ENCODE peak calls at places on chromosomes 1 and 21, in seven cellular contexts. V is colonic mucosa, Z is brain microvascular endothelial cell, A is MM.1S, B is sigmoid colon, D is ovary, R is tibial artery. M is an unnamed sample.

GRCh38 chr1:15559189-15559815 is 25.5 kb downstream of the AGMAT start:
- DNase-seq in B (no peak), D (no peak), R (no peak), A (no peak), Z (no peak), V (peak; percentile 57), M (no peak)

GRCh38 chr1:22383526-22384291 is 67.9 kb upstream of the ZBTB40 start:
- DNase-seq in R (no peak), Z (no peak), A (no peak), B (no peak), D (no peak), V (no peak), M (no peak)

GRCh38 chr1:9315411-9316079 is 22.9 kb downstream of the SPSB1 start:
- DNase-seq in V (no peak), R (peak; percentile 82), Z (peak; percentile 65), D (peak; percentile 64), A (peak; percentile 52), B (no peak), M (no peak)

GRCh38 chr1:30514945-30515344 is 208.4 kb downstream of the MATN1 start:
- DNase-seq in V (no peak), B (no peak), A (no peak), R (peak; percentile 48), D (no peak), Z (no peak), M (peak; percentile 61)

GRCh38 chr1:247491328-247491727 is 33.4 kb upstream of the OR2B11 start:
- DNase-seq in D (no peak), B (no peak), V (no peak), R (no peak), Z (no peak), A (no peak), M (no peak)

GRCh38 chr1:156124557-156125483 is 10.3 kb downstream of the LMNA start:
- DNase-seq in R (peak; percentile 84), D (no peak), B (no peak), V (peak; percentile 89), A (no peak), Z (no peak), M (no peak)

GRCh38 chr1:100400332-100400933 is 48.1 kb downstream of the CDC14A start:
- DNase-seq in A (peak; percentile 45), B (no peak), D (no peak), Z (no peak), V (peak; percentile 52), R (no peak), M (no peak)

GRCh38 chr1:91567583-91567982 is 66.9 kb downstream of the CDC7 start:
- DNase-seq in Z (no peak), R (no peak), B (no peak), A (no peak), V (no peak), D (no peak), M (no peak)

GRCh38 chr1:15741183-15741850 is 982 bp upstream of the TMEM82 start:
- DNase-seq in Z (peak; percentile 47), B (peak; percentile 91), R (peak; percentile 88), V (peak; percentile 93), A (peak; percentile 72), D (peak; percentile 86), M (peak; percentile 85)

GRCh38 chr1:51218570-51218969 is 17.5 kb upstream of the RNF11 start:
- DNase-seq in V (no peak), Z (no peak), D (no peak), B (no peak), R (no peak), A (no peak), M (no peak)

GRCh38 chr1:112298558-112298957 is 97.5 kb upstream of the CTTNBP2NL start:
- DNase-seq in V (peak; percentile 58), R (no peak), A (peak; percentile 25), D (no peak), B (no peak), Z (peak; percentile 53), M (no peak)

GRCh38 chr1:15214507-15214906 is 32.5 kb upstream of the FHAD1 start:
- DNase-seq in A (no peak), D (peak; percentile 83), Z (peak; percentile 70), B (peak; percentile 93), V (no peak), R (peak; percentile 72), M (no peak)

GRCh38 chr1:6373961-6374720 is 19.4 kb downstream of the ACOT7 start:
- DNase-seq in B (no peak), R (no peak), Z (no peak), V (peak; percentile 53), D (no peak), A (no peak), M (no peak)

GRCh38 chr1:233233508-233234040 is 62.0 kb downstream of the PCNX2 start:
- DNase-seq in Z (no peak), D (no peak), A (no peak), B (no peak), R (no peak), V (no peak), M (no peak)

GRCh38 chr21:44726803-44727202 is 15.4 kb upstream of the TSPEAR start:
- DNase-seq in Z (no peak), V (no peak), B (peak; percentile 53), R (no peak), D (no peak), A (no peak), M (no peak)

GRCh38 chr1:151135433-151136385 is 10.7 kb downstream of the SEMA6C start:
- DNase-seq in V (no peak), A (peak; percentile 66), Z (no peak), B (no peak), R (peak; percentile 31), D (no peak), M (no peak)

GRCh38 chr1:18960409-18960808 is 3.9 kb upstream of the IFFO2 start:
- DNase-seq in R (peak; percentile 20), V (no peak), Z (no peak), A (no peak), D (peak; percentile 3), B (peak; percentile 36), M (no peak)

GRCh38 chr1:41440321-41441090 is 44.0 kb downstream of the EDN2 start:
- DNase-seq in R (no peak), Z (no peak), D (no peak), A (no peak), V (no peak), B (no peak), M (no peak)

GRCh38 chr1:210251680-210252490 is 19.3 kb downstream of the SERTAD4 start:
- DNase-seq in D (no peak), Z (no peak), R (no peak), V (peak; percentile 53), A (no peak), B (no peak), M (no peak)

GRCh38 chr1:11759791-11760190 is 2.2 kb upstream of the C1orf167 start:
- DNase-seq in R (no peak), D (no peak), B (no peak), Z (no peak), A (no peak), V (no peak), M (no peak)

GRCh38 chr1:818611-819291 is 105.0 kb upstream of the SAMD11 start:
- DNase-seq in V (no peak), A (no peak), D (no peak), B (peak; percentile 67), Z (no peak), R (no peak), M (no peak)

GRCh38 chr21:33395866-33396265 is 7.3 kb upstream of the IFNGR2 start:
- DNase-seq in A (no peak), D (no peak), Z (no peak), R (no peak), B (no peak), V (no peak), M (no peak)

GRCh38 chr1:118842462-118843201 is 145.5 kb downstream of the TBX15 start:
- DNase-seq in R (no peak), D (no peak), V (peak; percentile 19), Z (no peak), A (no peak), B (no peak), M (no peak)

GRCh38 chr1:64435000-64435399 is 34.9 kb upstream of the CACHD1 start:
- DNase-seq in R (no peak), A (no peak), Z (no peak), V (no peak), D (no peak), B (no peak), M (no peak)

GRCh38 chr1:64437453-64437852 is 32.5 kb upstream of the CACHD1 start:
- DNase-seq in Z (no peak), B (no peak), V (no peak), R (no peak), A (no peak), D (no peak), M (no peak)

DNA sequence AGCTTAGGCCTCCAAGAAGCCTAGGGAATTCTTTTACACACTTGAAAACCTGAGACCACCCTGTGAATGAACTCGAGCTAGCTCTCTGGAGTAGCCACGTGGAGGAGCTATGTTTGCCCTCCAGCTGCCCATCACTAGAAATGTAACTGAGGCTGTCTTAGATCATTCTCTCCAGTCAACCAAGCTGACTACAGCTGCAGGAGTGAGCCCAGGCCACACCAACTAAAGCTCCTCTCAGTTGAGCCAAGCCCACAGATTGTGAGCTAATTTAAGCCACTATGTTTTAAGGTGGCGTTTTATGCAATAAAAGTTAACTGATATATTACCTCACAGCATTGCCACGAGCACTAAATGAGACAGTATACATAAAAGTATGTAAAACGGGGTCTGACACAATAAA is 29.5 kb upstream of the CACHD1 start:
- DNase-seq in A (no peak), B (no peak), V (no peak), D (no peak), Z (no peak), R (no peak), M (no peak)
- TF ChIP-seq CTCF in A (no peak), B (no peak), V (no peak), D (no peak), Z (no peak), R (no peak), M (no peak)

GRCh38 chr1:28519946-28520725 is 14.3 kb downstream of the RCC1 start:
- DNase-seq in B (no peak), D (no peak), V (no peak), R (no peak), Z (no peak), A (no peak), M (no peak)

GRCh38 chr1:28518745-28519341 is 13.0 kb downstream of the RCC1 start:
- DNase-seq in B (peak; percentile 68), D (no peak), Z (no peak), V (peak; percentile 45), R (no peak), A (peak; percentile 59), M (no peak)

GRCh38 chr1:28516518-28516956 is 10.7 kb downstream of the RCC1 start:
- DNase-seq in V (no peak), A (no peak), D (no peak), Z (no peak), B (no peak), R (no peak), M (no peak)

GRCh38 chr1:28518000-28518744 is 12.3 kb downstream of the RCC1 start:
- DNase-seq in B (peak; percentile 95), Z (peak; percentile 78), V (peak; percentile 95), R (peak; percentile 92), A (peak; percentile 93), D (peak; percentile 93), M (peak; percentile 90)

GRCh38 chr1:28517649-28517999 is 11.8 kb downstream of the RCC1 start:
- DNase-seq in R (no peak), A (no peak), V (peak; percentile 32), Z (no peak), D (no peak), B (no peak), M (no peak)
- H3K27ac ChIP-seq in R (peak overlapping the region; percentile 58), A (peak overlapping the region; percentile 85), V (peak overlapping the region; percentile 81), Z (peak overlapping the region; percentile 87), D (peak overlapping the region; percentile 54), B (peak overlapping the region; percentile 84), M (no peak overlapping the region)

GRCh38 chr1:181440510-181440909 is 42.8 kb upstream of the CACNA1E start:
- DNase-seq in A (no peak), Z (no peak), V (no peak), R (no peak), D (no peak), B (no peak), M (peak; percentile 40)
- H3K4me3 ChIP-seq in A (no peak overlapping the region), Z (no peak overlapping the region), V (no peak overlapping the region), R (no peak overlapping the region), D (no peak overlapping the region), B (no peak overlapping the region), M (no peak overlapping the region)

GRCh38 chr1:26190373-26190987 is at the start of gene CATSPER4:
- DNase-seq in A (no peak), D (no peak), V (no peak), Z (no peak), R (no peak), B (no peak), M (no peak)
- TF ChIP-seq CTCF in A (peak; percentile 13), D (no peak), V (peak; percentile 13), Z (peak; percentile 32), R (no peak), B (no peak), M (no peak)

M was measured in coronary artery.